ENCODE peak calls at places on chromosomes 3 and 15, in six cellular contexts. L is IMR-90, I is H9, U is mesenchymal stem cell, R is trophoblast cell, K is H1. M is an unnamed sample.

GRCh38 chr3:108221911-108222812 is at the start of gene IFT57:
- DNase-seq in L (peak; percentile 98), I (peak; percentile 99), U (peak; percentile 99), R (peak; percentile 98), K (peak; percentile 94), M (peak; percentile 97)

GRCh38 chr3:177459397-177459796 is 262.1 kb upstream of the TBL1XR1 start:
- DNase-seq in L (peak; percentile 74), I (no peak), U (peak; percentile 90), R (peak; percentile 12), K (no peak), M (no peak)

GRCh38 chr15:48722764-48723661 is 77.5 kb upstream of the FBN1 start:
- DNase-seq in L (peak; percentile 94), I (no peak), U (peak; percentile 90), R (peak; percentile 83), K (no peak), M (no peak)

GRCh38 chr3:70771426-70772147 is 459.1 kb upstream of the MDFIC2 start:
- DNase-seq in L (peak; percentile 71), I (no peak), U (no peak), R (no peak), K (no peak), M (no peak)

GRCh38 chr3:177687291-177687690 is 490.0 kb upstream of the TBL1XR1 start:
- DNase-seq in L (no peak), I (no peak), U (no peak), R (no peak), K (no peak), M (no peak)

GRCh38 chr15:83764201-83764839 is 110.4 kb downstream of the ADAMTSL3 start:
- DNase-seq in L (no peak), I (no peak), U (no peak), R (no peak), K (no peak), M (no peak)

GRCh38 chr3:35305406-35305805 is 333.9 kb upstream of the ARPP21 start:
- DNase-seq in L (no peak), I (no peak), U (no peak), R (no peak), K (no peak), M (no peak)

GRCh38 chr3:65576942-65577341 is 461.8 kb downstream of the MAGI1 start:
- DNase-seq in L (peak; percentile 66), I (no peak), U (no peak), R (no peak), K (no peak), M (no peak)

GRCh38 chr3:172398484-172398883 is 49.8 kb downstream of the GHSR start:
- DNase-seq in L (no peak), I (no peak), U (no peak), R (no peak), K (no peak), M (no peak)

GRCh38 chr3:194604837-194605236 is 28.4 kb downstream of the TMEM44 start:
- DNase-seq in L (no peak), I (no peak), U (no peak), R (no peak), K (no peak), M (no peak)

GRCh38 chr15:41790756-41791546 is 16.7 kb downstream of the MAPKBP1 start:
- DNase-seq in L (peak; percentile 79), I (no peak), U (peak; percentile 90), R (no peak), K (no peak), M (no peak)

GRCh38 chr3:58116161-58116955 is 94.4 kb downstream of the DNASE1L3 start:
- DNase-seq in L (no peak), I (no peak), U (no peak), R (no peak), K (no peak), M (no peak)

GRCh38 chr3:13057641-13058040 is 15.6 kb downstream of the IQSEC1 start:
- DNase-seq in L (no peak), I (no peak), U (no peak), R (no peak), K (no peak), M (no peak)

GRCh38 chr3:48661501-48662139 is 1.1 kb downstream of the CELSR3 start:
- DNase-seq in L (peak; percentile 41), I (peak; percentile 87), U (peak; percentile 50), R (peak; percentile 73), K (peak; percentile 98), M (peak; percentile 86)

GRCh38 chr15:63402498-63403253 is 21.0 kb upstream of the CA12 start:
- DNase-seq in L (peak; percentile 57), I (no peak), U (peak; percentile 59), R (peak; percentile 65), K (peak; percentile 53), M (peak; percentile 26)

GRCh38 chr3:139937674-139938279 is 2.8 kb downstream of the CLSTN2 start:
- DNase-seq in L (peak; percentile 34), I (no peak), U (peak; percentile 39), R (peak; percentile 65), K (no peak), M (peak; percentile 17)

GRCh38 chr15:94015324-94015723 is 216.0 kb upstream of the MCTP2 start:
- DNase-seq in L (no peak), I (no peak), U (no peak), R (no peak), K (no peak), M (no peak)

GRCh38 chr3:44355634-44356033 is 17.1 kb downstream of the TCAIM start:
- DNase-seq in L (peak; percentile 91), I (no peak), U (peak; percentile 92), R (no peak), K (no peak), M (no peak)

GRCh38 chr15:69508659-69509058 is 56.0 kb downstream of the RPLP1 start:
- DNase-seq in L (no peak), I (no peak), U (no peak), R (no peak), K (no peak), M (no peak)

GRCh38 chr3:98817546-98817945 is 54.4 kb downstream of the ST3GAL6 start:
- DNase-seq in L (peak; percentile 59), I (no peak), U (peak; percentile 57), R (peak; percentile 85), K (no peak), M (peak; percentile 29)

GRCh38 chr3:170709046-170709445 is 123.2 kb upstream of the SLC7A14 start:
- DNase-seq in L (peak; percentile 96), I (no peak), U (peak; percentile 90), R (peak; percentile 67), K (no peak), M (no peak)

GRCh38 chr3:143973352-143974021 is 1.9 kb downstream of the DIPK2A start:
- DNase-seq in L (peak; percentile 16), I (no peak), U (peak; percentile 49), R (no peak), K (no peak), M (no peak)

GRCh38 chr3:129686941-129687340 is 80.5 kb upstream of the PLXND1 start:
- DNase-seq in L (no peak), I (no peak), U (no peak), R (no peak), K (no peak), M (no peak)

GRCh38 chr3:152843955-152844354 is 9.0 kb downstream of the P2RY1 start:
- DNase-seq in L (no peak), I (no peak), U (no peak), R (no peak), K (no peak), M (no peak)

GRCh38 chr3:157532529-157533297 is 29.5 kb upstream of the VEPH1 start:
- DNase-seq in L (peak; percentile 92), I (peak; percentile 54), U (peak; percentile 85), R (peak; percentile 84), K (no peak), M (peak; percentile 68)

GRCh38 chr3:161273589-161274218 is 52.6 kb downstream of the NMD3 start:
- DNase-seq in L (peak; percentile 52), I (no peak), U (peak; percentile 47), R (peak; percentile 71), K (no peak), M (peak; percentile 9)

GRCh38 chr3:151282921-151283320 is 4.6 kb upstream of the P2RY14 start:
- DNase-seq in L (peak; percentile 83), I (no peak), U (peak; percentile 77), R (peak; percentile 71), K (no peak), M (peak; percentile 38)

GRCh38 chr3:187958432-187959003 is 195.4 kb upstream of the LPP start:
- DNase-seq in L (no peak), I (no peak), U (no peak), R (no peak), K (no peak), M (no peak)

GRCh38 chr15:74175271-74176191 is 2.0 kb downstream of the ISLR start:
- DNase-seq in L (no peak), I (peak; percentile 28), U (no peak), R (no peak), K (no peak), M (no peak)

GRCh38 chr15:88221836-88222235 is 34.7 kb downstream of the NTRK3 start:
- DNase-seq in L (no peak), I (no peak), U (no peak), R (peak; percentile 85), K (no peak), M (no peak)
- H3K4me2 ChIP-seq in L (no peak overlapping the region), I (no peak overlapping the region), U (no peak overlapping the region), R (no peak overlapping the region), K (no peak overlapping the region), M (no peak overlapping the region)

DNA sequence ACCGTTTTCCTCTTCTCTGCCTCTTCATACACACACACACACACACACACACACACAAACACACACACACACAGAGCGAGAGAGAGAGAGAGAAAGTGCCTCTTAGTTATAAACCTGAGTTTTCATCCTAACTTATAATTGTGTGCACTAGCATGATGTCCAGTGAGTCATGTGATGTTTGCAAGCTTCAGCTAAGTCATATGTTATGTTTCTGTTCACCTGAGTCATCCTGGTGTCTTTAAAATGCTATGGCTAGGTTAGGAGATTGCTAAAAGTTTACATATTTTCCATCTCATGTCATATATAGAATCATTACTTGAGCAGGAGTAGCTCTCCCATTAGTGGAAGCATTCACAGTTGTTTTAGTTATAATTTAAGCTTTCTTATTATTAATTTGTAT is 155.8 kb downstream of the EPHA6 start:
- DNase-seq in L (peak; percentile 1), I (no peak), U (no peak), R (peak; percentile 40), K (no peak), M (no peak)
- H3K4ac ChIP-seq in L (no peak overlapping the region), I (no peak overlapping the region), U (no peak overlapping the region), R (no peak overlapping the region), K (no peak overlapping the region), M (no peak overlapping the region)

GRCh38 chr15:50424066-50424890 is at the start of gene USP8:
- DNase-seq in L (peak; percentile 95), I (peak; percentile 100), U (peak; percentile 97), R (peak; percentile 99), K (peak; percentile 98), M (peak; percentile 98)
- H4K91ac ChIP-seq in L (peak within 1 kb of the TSS; percentile 34), I (no peak within 1 kb of the TSS), U (peak within 1 kb of the TSS; percentile 96), R (peak within 1 kb of the TSS; percentile 89), K (peak within 1 kb of the TSS; percentile 5), M (no peak within 1 kb of the TSS)

DNA sequence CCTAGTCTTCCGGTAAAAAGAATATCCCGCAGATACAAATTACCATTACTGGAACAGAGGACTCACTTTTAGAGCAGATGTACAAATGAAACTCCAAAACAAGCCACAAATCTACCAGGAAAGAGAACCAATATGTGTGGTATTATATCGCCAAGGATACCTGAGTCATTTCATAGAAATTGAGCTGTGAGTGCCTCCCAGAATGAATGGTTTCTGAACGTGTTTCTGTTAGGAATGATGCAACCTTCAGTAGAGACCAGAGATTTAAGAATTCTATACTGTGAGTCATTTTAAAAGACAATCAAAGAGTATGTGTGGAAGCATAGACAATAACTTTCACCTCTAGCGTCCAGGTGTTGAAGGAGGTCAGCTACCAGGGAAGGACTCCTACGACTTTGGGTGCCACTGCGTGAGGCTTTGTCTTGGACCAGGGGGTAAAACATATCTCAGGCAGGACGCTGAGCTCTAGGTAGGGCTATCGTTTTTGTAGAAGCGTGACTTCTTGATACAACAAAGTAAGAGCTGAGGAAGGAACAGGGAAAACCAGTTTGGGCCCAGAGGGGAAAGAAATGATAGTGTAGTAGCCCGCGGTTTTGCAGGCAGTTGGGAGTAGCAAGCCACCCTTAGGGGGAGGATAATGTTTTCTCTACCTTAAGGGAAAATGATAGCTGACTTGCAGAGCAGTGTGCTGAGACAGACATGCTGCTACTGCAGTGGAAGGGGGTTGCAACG is 210.5 kb downstream of the TP63 start:
- DNase-seq in L (peak; percentile 64), I (no peak), U (no peak), R (peak; percentile 91), K (no peak), M (no peak)
- H3K4me2 ChIP-seq in L (no peak overlapping the region), I (no peak overlapping the region), U (peak overlapping the region; percentile 21), R (peak overlapping the region; percentile 22), K (no peak overlapping the region), M (no peak overlapping the region)

M was measured in neuronal stem cell.